ENCODE peak calls at places on chromosomes 5 and 9, in nine cellular contexts. H is tibial nerve, I is ascending aorta, T is neural progenitor cell, V is tibial artery, B is fibroblast of pulmonary artery, M is heart right ventricle, Z is esophagus squamous epithelium, F is body of pancreas. L is an unnamed sample.

GRCh38 chr9:69130456-69131441 is 43.3 kb upstream of the TJP2 start:
- DNase-seq in H (no peak), I (no peak), T (no peak), V (peak; percentile 73), B (peak; percentile 90), M (peak; percentile 61), Z (no peak), F (peak; percentile 20), L (no peak)

GRCh38 chr5:31359839-31360238 is 166.4 kb downstream of the CDH6 start:
- DNase-seq in H (no peak), I (no peak), T (no peak), V (no peak), B (no peak), M (no peak), Z (no peak), F (no peak), L (no peak)

GRCh38 chr5:180323929-180324632 is 29.1 kb downstream of the GFPT2 start:
- DNase-seq in H (no peak), I (no peak), T (no peak), V (no peak), B (peak; percentile 38), M (no peak), Z (no peak), F (no peak), L (no peak)

GRCh38 chr5:176458904-176459561 is 10.8 kb downstream of the FAF2 start:
- DNase-seq in H (no peak), I (no peak), T (no peak), V (no peak), B (no peak), M (no peak), Z (no peak), F (no peak), L (no peak)

GRCh38 chr5:54259090-54259489 is 51.3 kb downstream of the ARL15 start:
- DNase-seq in H (no peak), I (no peak), T (no peak), V (no peak), B (no peak), M (no peak), Z (no peak), F (no peak), L (no peak)

GRCh38 chr5:55231029-55231475 is 2.4 kb downstream of the CCNO start:
- DNase-seq in H (no peak), I (no peak), T (no peak), V (no peak), B (no peak), M (no peak), Z (no peak), F (no peak), L (no peak)

GRCh38 chr5:74594172-74595040 is 46.1 kb downstream of the ENC1 start:
- DNase-seq in H (no peak), I (no peak), T (no peak), V (no peak), B (peak; percentile 71), M (no peak), Z (no peak), F (no peak), L (no peak)

GRCh38 chr5:6745706-6746217 is 32.5 kb downstream of the TENT4A start:
- DNase-seq in H (no peak), I (peak; percentile 61), T (peak; percentile 43), V (no peak), B (peak; percentile 82), M (no peak), Z (no peak), F (no peak), L (peak; percentile 56)

GRCh38 chr9:129285979-129286772 is 108.1 kb upstream of the IER5L start:
- DNase-seq in H (peak; percentile 3), I (peak; percentile 35), T (no peak), V (peak; percentile 55), B (no peak), M (no peak), Z (no peak), F (no peak), L (no peak)

GRCh38 chr9:91211919-91212318 is 149.8 kb downstream of the AUH start:
- DNase-seq in H (no peak), I (no peak), T (no peak), V (no peak), B (no peak), M (no peak), Z (no peak), F (peak; percentile 50), L (no peak)

GRCh38 chr5:149567226-149567625 is 14.1 kb upstream of the ARHGEF37 start:
- DNase-seq in H (no peak), I (no peak), T (no peak), V (no peak), B (no peak), M (no peak), Z (no peak), F (no peak), L (no peak)

GRCh38 chr5:458547-459353 is 15.8 kb downstream of the EXOC3 start:
- DNase-seq in H (no peak), I (peak; percentile 61), T (no peak), V (peak; percentile 65), B (peak; percentile 45), M (no peak), Z (no peak), F (no peak), L (no peak)

GRCh38 chr5:154412316-154412715 is 33.5 kb upstream of the SAP30L start:
- DNase-seq in H (no peak), I (no peak), T (no peak), V (no peak), B (no peak), M (no peak), Z (no peak), F (no peak), L (no peak)

GRCh38 chr5:14184725-14185124 is 41.6 kb downstream of the TRIO start:
- DNase-seq in H (no peak), I (peak; percentile 82), T (no peak), V (peak; percentile 80), B (peak; percentile 38), M (no peak), Z (no peak), F (no peak), L (no peak)

GRCh38 chr5:55636711-55637110 is 75.4 kb downstream of the SLC38A9 start:
- DNase-seq in H (no peak), I (no peak), T (peak; percentile 12), V (no peak), B (peak; percentile 55), M (peak; percentile 54), Z (no peak), F (peak; percentile 54), L (peak; percentile 59)

GRCh38 chr5:78649220-78649700 is 688 bp upstream of the LHFPL2 start:
- DNase-seq in H (no peak), I (no peak), T (peak; percentile 58), V (no peak), B (no peak), M (no peak), Z (no peak), F (no peak), L (no peak)

DNA sequence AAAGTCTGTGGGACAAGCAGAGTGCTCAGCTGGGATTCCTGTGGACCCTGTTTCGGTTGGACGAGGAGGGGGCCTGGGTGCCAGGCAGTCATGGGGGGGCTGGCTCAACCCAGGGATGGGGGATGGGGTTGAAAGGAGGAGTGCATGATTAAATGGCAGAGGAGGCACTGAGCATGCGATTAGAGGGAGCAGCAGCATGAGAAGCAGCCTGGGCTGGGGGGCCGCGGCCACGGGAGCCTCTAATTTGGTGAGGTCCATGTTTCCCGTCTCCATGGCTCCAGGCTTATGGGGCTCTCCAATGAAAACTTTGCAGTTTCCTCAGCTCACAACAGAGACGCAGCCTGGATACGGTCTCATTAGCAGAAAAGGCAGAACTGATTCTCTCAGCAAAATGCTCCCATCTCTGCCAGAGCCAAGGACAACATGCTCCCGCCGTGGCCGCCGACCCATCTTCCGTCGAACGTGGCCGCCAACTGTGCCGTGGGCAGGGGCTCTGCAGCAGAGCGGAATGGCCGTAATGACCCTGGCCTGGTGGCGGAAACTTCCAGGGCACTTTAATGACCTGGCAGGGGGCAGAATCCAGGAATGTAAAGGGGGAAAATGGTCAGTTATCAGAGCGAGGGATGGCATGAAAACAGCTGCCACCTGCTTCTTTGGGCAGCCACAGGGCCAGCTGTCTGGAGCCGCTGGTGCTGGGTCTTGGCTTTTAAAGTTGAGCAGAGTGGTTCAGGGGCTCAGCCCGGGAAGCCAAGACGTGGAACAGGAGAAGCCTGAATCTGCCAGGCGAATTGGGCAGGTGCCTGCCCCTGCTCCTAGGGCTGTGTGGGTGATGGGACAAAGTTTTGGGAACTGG is 76.4 kb downstream of the COL5A1 start:
- DNase-seq in H (no peak), I (no peak), T (no peak), V (no peak), B (no peak), M (no peak), Z (no peak), F (no peak), L (no peak)
- H3K4me3 ChIP-seq in H (no peak overlapping the region), I (no peak overlapping the region), T (no peak overlapping the region), V (no peak overlapping the region), B (no peak overlapping the region), M (no peak overlapping the region), Z (no peak overlapping the region), F (no peak overlapping the region), L (no peak overlapping the region)

DNA sequence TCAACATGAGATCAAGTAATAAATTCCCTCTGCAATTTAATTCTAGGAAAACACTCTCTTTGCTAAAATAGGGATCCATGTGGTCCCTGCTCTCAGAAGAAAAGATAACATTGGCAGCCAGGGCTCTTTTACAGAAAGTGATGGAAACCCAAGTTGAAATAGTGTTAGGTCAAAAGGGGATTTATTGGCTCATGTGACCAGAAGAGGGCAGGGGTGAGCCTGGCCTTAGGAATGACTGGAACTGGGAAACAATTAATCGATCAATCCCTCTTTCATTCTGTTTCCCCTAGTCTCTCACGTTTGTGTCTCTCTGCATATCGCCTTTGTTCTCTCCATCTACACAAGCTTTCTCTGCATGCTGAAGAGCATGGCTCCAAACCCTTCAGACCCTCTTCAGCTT is 58.3 kb upstream of the ALDH1B1 start:
- DNase-seq in H (no peak), I (peak; percentile 35), T (peak; percentile 61), V (no peak), B (no peak), M (no peak), Z (no peak), F (no peak), L (no peak)
- TF ChIP-seq CTCF in H (no peak), I (no peak), T (peak; percentile 66), V (no peak), B (peak; percentile 28), M (peak; percentile 34), Z (peak; percentile 14), F (peak; percentile 38), L (peak; percentile 31)

DNA sequence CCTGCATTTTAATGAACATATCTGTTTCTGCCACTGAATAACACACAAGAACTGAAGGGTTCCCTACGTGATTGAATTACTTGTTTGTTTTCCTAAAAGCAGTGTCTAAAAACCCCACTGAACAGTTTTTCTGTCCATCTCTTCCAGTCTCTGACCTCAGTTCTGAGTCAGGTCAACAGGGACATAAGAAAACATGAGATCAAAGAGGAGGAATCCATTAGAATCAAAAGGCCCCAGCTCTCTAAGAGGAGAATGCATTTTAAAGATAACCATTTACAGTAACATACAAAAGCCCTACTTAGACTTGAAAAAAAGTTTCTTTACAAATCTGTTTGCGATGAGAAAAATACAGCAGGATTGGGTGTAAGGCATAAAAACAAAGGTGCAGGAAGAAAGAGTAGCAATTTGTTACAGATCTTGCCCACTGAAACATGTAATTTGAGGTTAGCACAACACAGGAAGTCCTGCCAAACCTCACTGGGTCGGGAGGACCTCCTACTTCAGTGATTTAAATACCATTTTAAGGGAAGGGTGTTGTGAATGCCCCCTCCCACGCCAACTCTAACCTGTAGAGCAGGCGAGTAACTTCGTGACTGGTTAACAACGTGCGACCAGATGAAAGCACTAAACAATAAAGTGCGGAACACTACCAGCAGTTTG is 1.4 kb downstream of the QSOX2 start:
- DNase-seq in H (no peak), I (no peak), T (no peak), V (no peak), B (no peak), M (no peak), Z (no peak), F (no peak), L (no peak)
- H3K4me3 ChIP-seq in H (no peak overlapping the region), I (peak overlapping the region; percentile 94), T (peak overlapping the region; percentile 98), V (peak overlapping the region; percentile 74), B (peak overlapping the region; percentile 68), M (peak overlapping the region; percentile 77), Z (peak overlapping the region; percentile 90), F (no peak overlapping the region), L (peak overlapping the region; percentile 99)

GRCh38 chr9:12884736-12885395 is 110.0 kb downstream of the LURAP1L start:
- DNase-seq in H (no peak), I (no peak), T (peak; percentile 20), V (no peak), B (peak; percentile 87), M (no peak), Z (no peak), F (no peak), L (no peak)
- TF ChIP-seq CTCF in H (peak; percentile 27), I (peak; percentile 50), T (peak; percentile 42), V (peak; percentile 65), B (peak; percentile 69), M (peak; percentile 69), Z (peak; percentile 35), F (peak; percentile 79), L (peak; percentile 71)

L was measured in LNCaP clone FGC.